ENCODE peak calls at places on chromosomes 1 and 21, in six cellular contexts. N, C, E, H, B and F are unnamed samples.

GRCh38 chr1:204077979-204078696 is 5.2 kb downstream of the SOX13 start:
- DNase-seq in N (no peak), H (peak), E (no peak), B (no peak), C (peak), F (no peak)

GRCh38 chr1:157978547-157979403 is 14.7 kb upstream of the KIRREL1 start:
- DNase-seq in B (no peak), N (peak), H (no peak), E (no peak), C (no peak), F (no peak)

GRCh38 chr21:15063081-15063820 is 1.5 kb downstream of the NRIP1 start:
- DNase-seq in B (no peak), H (no peak), E (no peak), C (peak), N (no peak), F (no peak)

GRCh38 chr1:78045850-78046778 is at the start of gene GIPC2:
- DNase-seq in E (peak), C (no peak), B (no peak), H (no peak), N (peak), F (no peak)

GRCh38 chr1:111743679-111744101 is 4.5 kb upstream of the INKA2 start:
- DNase-seq in E (no peak), C (no peak), B (peak), N (peak), H (no peak), F (no peak)

GRCh38 chr1:64451449-64451848 is 18.5 kb upstream of the CACHD1 start:
- DNase-seq in E (no peak), B (no peak), H (no peak), N (no peak), C (no peak), F (no peak)

GRCh38 chr1:206831605-206832004 is 33.8 kb upstream of the IL20 start:
- DNase-seq in C (no peak), E (no peak), N (no peak), H (no peak), B (no peak), F (no peak)

GRCh38 chr1:40182956-40183710 is 21.9 kb downstream of the RLF start:
- DNase-seq in E (peak), N (peak), H (no peak), C (no peak), B (peak), F (no peak)

GRCh38 chr1:241992734-241993133 is 6.2 kb downstream of the MAP1LC3C start:
- DNase-seq in N (no peak), H (no peak), E (no peak), B (no peak), C (no peak), F (no peak)

GRCh38 chr21:35801388-35801787 is 258.9 kb downstream of the SETD4 start:
- DNase-seq in E (no peak), N (no peak), C (no peak), H (peak), B (no peak), F (no peak)

GRCh38 chr1:9439074-9439761 is 100.0 kb upstream of the SLC25A33 start:
- DNase-seq in B (no peak), N (no peak), E (no peak), C (no peak), H (no peak), F (no peak)

GRCh38 chr1:43270421-43271095 is 775 bp downstream of the TMEM125 start:
- DNase-seq in E (no peak), H (peak), B (no peak), N (peak), C (no peak), F (no peak)

GRCh38 chr1:9388628-9389184 is 96.0 kb downstream of the SPSB1 start:
- DNase-seq in B (no peak), H (no peak), N (peak), C (no peak), E (no peak), F (no peak)

GRCh38 chr1:166165661-166166399 is 971 bp downstream of the FAM78B start:
- DNase-seq in E (no peak), C (no peak), N (no peak), H (no peak), B (no peak), F (no peak)

GRCh38 chr1:162922196-162922595 is 61.2 kb upstream of the CCDC190 start:
- DNase-seq in E (no peak), N (no peak), C (no peak), B (no peak), H (no peak), F (no peak)

GRCh38 chr1:19682257-19682656 is 17.6 kb downstream of the HTR6 start:
- DNase-seq in E (no peak), B (peak), N (peak), C (no peak), H (no peak), F (no peak)

GRCh38 chr1:111920221-111921024 is 69.0 kb downstream of the KCND3 start:
- DNase-seq in B (peak), C (peak), E (no peak), H (peak), N (peak), F (no peak)